ENCODE peak calls at places on chromosomes 7 and 10, in four cellular contexts. J is pancreas, Z is colonic mucosa, K is stomach. E is an unnamed sample. For H3K4me1, the result is how much of the 10 kb centered on the place peaks cover.

GRCh38 chr7:82057476-82057875 is 287.6 kb upstream of the HGF start:
- DNase-seq in Z (no peak), J (no peak), K (no peak), E (no peak)

GRCh38 chr10:87935290-87936141 is 72.1 kb downstream of the PTEN start:
- DNase-seq in K (no peak), J (no peak), Z (no peak), E (no peak)

GRCh38 chr7:135562720-135563119 is 5.0 kb downstream of the NUP205 start:
- DNase-seq in J (no peak), Z (no peak), K (no peak), E (no peak)

GRCh38 chr7:103141753-103142404 is 7.0 kb downstream of the NAPEPLD start:
- DNase-seq in Z (peak), K (no peak), J (no peak), E (no peak)

GRCh38 chr7:102061981-102062390 is 224.7 kb upstream of the SH2B2 start:
- DNase-seq in J (no peak), Z (no peak), K (no peak), E (no peak)

GRCh38 chr10:31062856-31063255 is 31.2 kb upstream of the ZNF438 start:
- DNase-seq in K (no peak), Z (no peak), J (no peak), E (no peak)

GRCh38 chr10:49612513-49613159 is 1.2 kb upstream of the CHAT start:
- DNase-seq in K (no peak), Z (no peak), J (no peak), E (no peak)

GRCh38 chr10:92590623-92591549 is 2.0 kb upstream of the KIF11 start:
- DNase-seq in Z (peak), K (no peak), J (peak), E (peak)

GRCh38 chr10:99984635-99985034 is 25.1 kb downstream of the DNMBP start:
- DNase-seq in J (no peak), K (no peak), Z (no peak), E (no peak)
- H3K4me1 ChIP-seq in J (under half), K (under half), Z (under half), E (under half)

GRCh38 chr10:36116751-36117150 is 474.7 kb upstream of the FZD8 start:
- DNase-seq in J (no peak), Z (no peak), K (no peak), E (no peak)
- H3K4me3 ChIP-seq in J (no peak), Z (no peak), K (no peak), E (no peak)

GRCh38 chr7:127584648-127585043 is 750 bp downstream of the GCC1 start:
- DNase-seq in K (no peak), Z (no peak), J (no peak), E (no peak)

GRCh38 chr7:127586346-127586745 is 950 bp upstream of the GCC1 start:
- DNase-seq in J (no peak), K (no peak), Z (no peak), E (no peak)

GRCh38 chr7:127587663-127588018 is 570 bp upstream of the ARF5 start:
- DNase-seq in Z (no peak), J (peak), K (no peak), E (no peak)

GRCh38 chr7:127588019-127588696 is at the start of gene ARF5:
- DNase-seq in J (peak), K (peak), Z (peak), E (peak)

GRCh38 chr7:127585044-127585953 is at the start of gene GCC1:
- DNase-seq in K (peak), J (peak), Z (peak), E (peak)
- H3K4me1 ChIP-seq in K (under half), J (under half), Z (under half), E (under half)

DNA sequence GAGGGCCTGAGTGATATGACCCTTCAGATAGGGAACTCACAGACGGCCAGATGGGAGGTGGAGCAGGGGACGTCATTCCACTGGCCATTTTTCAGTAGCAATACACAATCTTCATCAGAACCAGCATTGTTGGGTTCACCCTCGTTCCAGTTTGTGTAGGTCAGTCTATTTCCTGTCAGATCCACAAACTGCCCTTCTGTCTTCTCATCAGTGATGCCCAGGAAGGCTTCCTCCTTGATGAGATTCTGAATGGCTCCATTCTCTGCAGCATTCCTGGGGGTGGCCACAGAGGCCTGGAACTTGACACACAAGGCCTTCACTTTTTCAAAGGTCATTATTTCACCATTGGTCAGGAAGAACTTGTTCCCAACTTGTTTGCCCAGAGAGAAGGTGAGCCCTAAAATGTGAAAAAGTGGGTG is 4.5 kb downstream of the MBL2 start:
- DNase-seq in Z (no peak), K (no peak), J (no peak), E (no peak)
- H3K4me3 ChIP-seq in Z (no peak), K (no peak), J (no peak), E (no peak)

GRCh38 chr7:39609084-39609461 is 14.3 kb upstream of the RALA start:
- DNase-seq in J (no peak), Z (no peak), K (no peak), E (no peak)
- H3K4me1 ChIP-seq in J (under half), Z (under half), K (under half), E (under half)

DNA sequence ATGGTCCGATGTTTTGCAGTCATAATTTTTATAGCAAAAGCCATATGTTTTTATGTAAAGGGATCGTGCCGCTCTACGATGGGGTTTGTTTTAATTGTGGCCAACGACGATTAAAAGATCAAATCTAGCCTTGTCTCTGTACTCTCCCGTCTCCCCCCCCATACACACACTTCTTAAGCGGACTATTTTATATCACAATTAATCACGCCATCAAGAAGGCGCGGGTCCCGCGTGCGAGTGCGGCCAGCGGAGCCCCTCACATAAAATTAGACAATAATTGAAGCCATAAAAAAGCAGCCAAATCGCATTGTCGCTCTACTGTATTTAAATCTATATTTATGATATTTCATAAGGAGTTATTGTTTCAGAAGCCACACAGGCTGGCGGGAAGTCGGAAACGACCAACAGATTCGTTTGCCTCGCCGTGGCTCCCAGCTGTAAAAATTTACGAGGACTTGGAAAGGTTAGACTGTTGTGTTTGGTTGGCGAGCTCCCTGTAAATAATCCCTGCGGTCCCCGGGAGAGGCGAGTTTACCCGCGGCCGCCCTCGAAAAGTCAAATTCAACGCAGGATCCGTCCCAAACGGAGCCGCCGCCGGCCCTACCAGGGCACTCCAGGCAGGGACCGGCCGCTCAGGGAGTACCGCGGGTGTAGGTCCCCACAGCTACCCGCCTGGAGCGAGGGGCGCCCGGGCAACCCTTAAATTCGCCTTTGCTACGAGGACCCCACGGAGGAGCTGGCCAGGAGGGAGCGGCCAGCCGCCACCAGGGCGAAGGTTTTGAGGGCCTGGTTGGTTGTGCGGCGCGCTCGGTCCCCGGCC is 528 bp upstream of the HOXA9 start:
- DNase-seq in J (no peak), K (no peak), Z (peak), E (peak)
- H3K4me3 ChIP-seq in J (no peak), K (peak), Z (peak), E (peak)

GRCh38 chr10:124558339-124558685 is 96.7 kb downstream of the LHPP start:
- DNase-seq in K (no peak), Z (no peak), J (no peak), E (no peak)

GRCh38 chr10:124560377-124560776 is 98.8 kb downstream of the LHPP start:
- DNase-seq in Z (no peak), J (no peak), K (no peak), E (peak)

GRCh38 chr10:124559372-124560132 is 97.9 kb downstream of the LHPP start:
- DNase-seq in Z (no peak), J (no peak), K (no peak), E (no peak)

GRCh38 chr10:124557648-124558338 is 96.2 kb downstream of the LHPP start:
- DNase-seq in Z (no peak), J (no peak), K (no peak), E (no peak)

GRCh38 chr10:124558901-124559321 is 97.3 kb downstream of the LHPP start:
- DNase-seq in K (no peak), Z (no peak), J (no peak), E (no peak)
- H3K4me1 ChIP-seq in K (under half), Z (under half), J (under half), E (under half)

GRCh38 chr7:130940326-130940725 is 206.3 kb upstream of the KLF14 start:
- DNase-seq in K (no peak), Z (no peak), J (no peak), E (no peak)

GRCh38 chr7:130942211-130942964 is 208.4 kb upstream of the KLF14 start:
- DNase-seq in K (peak), J (peak), Z (peak), E (peak)

GRCh38 chr7:130940907-130941306 is 206.9 kb upstream of the KLF14 start:
- DNase-seq in K (no peak), J (no peak), Z (no peak), E (no peak)

GRCh38 chr7:130943336-130943901 is 209.4 kb upstream of the KLF14 start:
- DNase-seq in Z (no peak), K (no peak), J (no peak), E (no peak)

GRCh38 chr7:130941322-130942210 is 207.6 kb upstream of the KLF14 start:
- DNase-seq in Z (peak), J (peak), K (peak), E (peak)
- H3K4me3 ChIP-seq in Z (peak), J (peak), K (peak), E (peak)

DNA sequence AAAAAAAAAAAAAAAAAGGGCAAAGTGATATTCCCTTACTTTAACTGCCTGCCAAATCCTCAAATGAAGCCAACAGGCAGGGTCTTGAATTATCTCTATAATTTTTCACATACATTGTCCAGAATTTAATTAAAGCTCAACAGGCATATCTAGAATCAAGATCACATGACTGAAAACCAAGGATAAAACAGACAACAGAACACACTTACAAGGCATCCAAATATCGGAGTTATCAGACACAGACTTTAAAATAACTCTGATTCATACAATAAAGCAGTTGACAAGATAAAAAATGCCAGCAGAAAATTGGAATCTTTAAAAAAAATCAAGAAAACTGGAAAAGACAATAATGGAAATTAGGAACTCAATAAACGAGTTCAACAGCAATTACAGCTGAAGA is 10.7 kb downstream of the CYTH3 start:
- DNase-seq in Z (no peak), K (no peak), J (no peak), E (no peak)
- H3K4me1 ChIP-seq in Z (under half), K (half or more), J (under half), E (under half)

E was measured in prostate gland.